ENCODE peak calls at places on chromosome 10, in four cellular contexts. One of them, this sample, is unnamed.

GRCh38 chr10:79019441-79019840 is 49.3 kb upstream of the ZMIZ1 start:
- DNase-seq in suprapubic skin: peak; percentile 64
- DNase-seq in mucosa of descending colon: no peak
- DNase-seq in AG09319: no peak
- DNase-seq in this sample: no peak

GRCh38 chr10:49631975-49632374 is 18.1 kb downstream of the CHAT start:
- DNase-seq in suprapubic skin: peak; percentile 35
- DNase-seq in mucosa of descending colon: no peak
- DNase-seq in AG09319: no peak
- DNase-seq in this sample: no peak

GRCh38 chr10:116281780-116282179 is 8.8 kb upstream of the GFRA1 start:
- DNase-seq in suprapubic skin: no peak
- DNase-seq in mucosa of descending colon: no peak
- DNase-seq in AG09319: no peak
- DNase-seq in this sample: no peak

GRCh38 chr10:132187421-132188138 is 832 bp downstream of the DPYSL4 start:
- DNase-seq in suprapubic skin: no peak
- DNase-seq in mucosa of descending colon: no peak
- DNase-seq in AG09319: no peak
- DNase-seq in this sample: no peak

GRCh38 chr10:110208614-110209398 is 1.4 kb downstream of the MXI1 start:
- DNase-seq in suprapubic skin: no peak
- DNase-seq in mucosa of descending colon: peak; percentile 58
- DNase-seq in AG09319: no peak
- DNase-seq in this sample: peak; percentile 71

GRCh38 chr10:122054046-122055025 is 65.4 kb downstream of the TACC2 start:
- DNase-seq in suprapubic skin: no peak
- DNase-seq in mucosa of descending colon: no peak
- DNase-seq in AG09319: no peak
- DNase-seq in this sample: no peak

GRCh38 chr10:88999629-89000028 is 9.0 kb downstream of the FAS start:
- DNase-seq in suprapubic skin: no peak
- DNase-seq in mucosa of descending colon: no peak
- DNase-seq in AG09319: peak; percentile 60
- DNase-seq in this sample: no peak

GRCh38 chr10:90862908-90863514 is 5.2 kb upstream of the HTR7 start:
- DNase-seq in suprapubic skin: no peak
- DNase-seq in mucosa of descending colon: no peak
- DNase-seq in AG09319: no peak
- DNase-seq in this sample: peak; percentile 39

GRCh38 chr10:21746118-21746517 is 212.1 kb downstream of the MLLT10 start:
- DNase-seq in suprapubic skin: no peak
- DNase-seq in mucosa of descending colon: no peak
- DNase-seq in AG09319: no peak
- DNase-seq in this sample: no peak

GRCh38 chr10:124680675-124681074 is 63.5 kb downstream of the FAM53B start:
- DNase-seq in suprapubic skin: no peak
- DNase-seq in mucosa of descending colon: peak; percentile 61
- DNase-seq in AG09319: no peak
- DNase-seq in this sample: no peak

GRCh38 chr10:1293636-1294440 is 237.7 kb downstream of the WDR37 start:
- DNase-seq in suprapubic skin: peak; percentile 41
- DNase-seq in mucosa of descending colon: no peak
- DNase-seq in AG09319: no peak
- DNase-seq in this sample: no peak

GRCh38 chr10:13351340-13351915 is 3.3 kb upstream of the SEPHS1 start:
- DNase-seq in suprapubic skin: no peak
- DNase-seq in mucosa of descending colon: no peak
- DNase-seq in AG09319: no peak
- DNase-seq in this sample: peak; percentile 32

GRCh38 chr10:71378341-71379117 is 18.2 kb upstream of the CDH23 start:
- DNase-seq in suprapubic skin: no peak
- DNase-seq in mucosa of descending colon: no peak
- DNase-seq in AG09319: no peak
- DNase-seq in this sample: no peak
- TF ChIP-seq CTCF in suprapubic skin: no peak
- TF ChIP-seq CTCF in mucosa of descending colon: no peak
- TF ChIP-seq CTCF in AG09319: no peak
- TF ChIP-seq CTCF in this sample: no peak

DNA sequence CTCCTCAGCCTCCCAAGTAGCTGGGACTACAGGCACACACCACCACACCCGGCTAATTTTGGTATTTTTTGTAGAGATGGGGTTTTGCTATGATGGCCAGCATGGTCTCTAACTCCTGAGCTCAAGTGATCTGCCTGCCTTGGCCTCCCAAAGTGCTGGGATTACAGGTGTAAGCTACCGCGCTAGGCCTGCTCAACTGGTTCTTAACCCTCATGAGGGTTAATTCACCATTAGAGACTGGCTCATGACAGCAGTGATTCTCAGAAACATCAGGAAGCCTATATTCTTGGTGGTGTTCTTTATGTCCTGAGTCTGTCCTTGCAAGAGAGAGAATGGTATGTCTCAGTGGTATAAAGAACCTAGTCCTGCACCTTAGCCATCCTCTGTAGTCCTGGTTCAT is 10.4 kb upstream of the NT5C2 start:
- DNase-seq in suprapubic skin: no peak
- DNase-seq in mucosa of descending colon: no peak
- DNase-seq in AG09319: no peak
- DNase-seq in this sample: no peak
- TF ChIP-seq CTCF in suprapubic skin: no peak
- TF ChIP-seq CTCF in mucosa of descending colon: no peak
- TF ChIP-seq CTCF in AG09319: no peak
- TF ChIP-seq CTCF in this sample: no peak

DNA sequence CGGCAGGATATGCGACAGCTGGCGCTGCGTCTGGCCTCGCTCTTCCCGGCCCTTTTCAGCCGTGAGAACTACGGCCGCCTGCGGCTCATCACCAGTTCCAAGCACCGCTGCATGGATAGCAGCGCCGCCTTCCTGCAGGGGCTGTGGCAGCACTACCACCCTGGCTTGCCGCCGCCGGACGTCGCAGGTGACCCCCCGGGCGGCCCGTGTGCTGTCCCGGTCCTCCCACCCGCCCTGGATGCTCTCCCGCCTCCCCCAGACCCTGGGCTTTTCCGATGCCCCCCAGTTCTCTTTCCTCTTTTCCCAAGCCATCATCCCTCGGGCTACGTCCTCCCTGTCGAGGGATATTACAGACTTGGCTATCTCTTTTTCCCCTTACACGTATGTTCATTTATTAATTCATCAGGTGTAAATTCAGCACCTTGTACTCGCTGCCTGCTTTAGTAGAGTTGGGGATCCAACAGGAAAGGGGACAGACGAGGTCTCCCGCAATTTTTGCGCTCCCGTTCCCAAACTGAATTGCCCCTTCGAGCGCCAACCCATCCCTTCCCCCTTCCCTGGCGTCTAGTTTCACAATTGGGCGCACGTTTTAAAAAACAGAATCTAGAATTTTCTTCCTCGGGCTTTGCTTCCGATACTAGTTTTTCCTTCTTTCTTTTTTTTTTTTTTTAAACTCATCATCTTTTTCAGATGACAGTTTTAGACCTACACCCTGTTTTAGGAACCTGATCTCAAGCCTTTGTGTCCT is 847 bp downstream of the MINPP1 start:
- DNase-seq in suprapubic skin: no peak
- DNase-seq in mucosa of descending colon: peak; percentile 81
- DNase-seq in AG09319: no peak
- DNase-seq in this sample: peak; percentile 72
- TF ChIP-seq CTCF in suprapubic skin: no peak
- TF ChIP-seq CTCF in mucosa of descending colon: peak; percentile 39
- TF ChIP-seq CTCF in AG09319: peak; percentile 70
- TF ChIP-seq CTCF in this sample: peak; percentile 63

GRCh38 chr10:16314259-16314658 is 122.6 kb upstream of the PTER start:
- DNase-seq in suprapubic skin: no peak
- DNase-seq in mucosa of descending colon: no peak
- DNase-seq in AG09319: no peak
- DNase-seq in this sample: no peak
- TF ChIP-seq CTCF in suprapubic skin: no peak
- TF ChIP-seq CTCF in mucosa of descending colon: no peak
- TF ChIP-seq CTCF in AG09319: no peak
- TF ChIP-seq CTCF in this sample: no peak

DNA sequence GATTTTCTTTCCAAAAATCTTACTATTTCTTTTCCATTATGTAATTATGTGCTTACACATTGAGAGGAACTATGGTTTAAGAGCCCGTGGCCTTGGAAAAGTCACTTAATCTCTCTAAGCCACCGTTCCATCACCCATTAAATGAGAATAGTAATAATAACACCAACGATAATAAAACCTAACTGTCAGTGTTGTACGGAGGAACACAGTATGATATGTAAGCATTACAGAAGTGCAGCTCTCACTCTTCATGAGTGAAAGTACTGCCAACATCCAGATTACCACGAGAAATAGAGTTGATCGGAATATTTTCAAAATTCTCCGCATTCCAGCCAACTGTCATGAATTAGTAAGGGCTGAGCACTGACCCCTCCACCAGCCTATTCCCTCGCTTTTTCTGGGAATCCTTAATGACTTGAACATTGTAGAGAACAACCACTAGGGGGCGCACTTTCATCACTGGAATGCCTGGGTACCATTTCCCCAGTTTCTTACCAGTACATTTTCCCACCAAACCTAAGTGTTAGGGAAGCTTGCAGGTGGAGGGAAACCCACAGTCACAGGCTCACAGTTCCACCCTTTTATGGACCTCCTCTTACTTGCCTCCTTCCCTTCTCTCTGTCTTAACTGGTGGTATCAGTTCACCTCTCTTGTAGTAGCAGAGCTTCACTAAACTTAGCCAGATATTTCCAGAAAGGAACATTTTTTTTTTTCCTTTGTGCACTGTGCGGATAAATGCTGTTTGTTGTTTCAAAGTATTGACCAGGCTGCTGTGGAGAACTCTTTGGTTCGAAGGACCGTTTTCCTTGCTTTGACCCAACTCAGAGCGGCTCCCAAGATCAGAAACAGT is 27.8 kb downstream of the NKX2-3 start:
- DNase-seq in suprapubic skin: no peak
- DNase-seq in mucosa of descending colon: no peak
- DNase-seq in AG09319: peak; percentile 5
- DNase-seq in this sample: peak; percentile 43
- TF ChIP-seq CTCF in suprapubic skin: peak; percentile 45
- TF ChIP-seq CTCF in mucosa of descending colon: peak; percentile 45
- TF ChIP-seq CTCF in AG09319: peak; percentile 65
- TF ChIP-seq CTCF in this sample: peak; percentile 57